ENCODE peak calls at places on chromosomes 4 and X, in ten cellular contexts. D is sigmoid colon, G is bronchial epithelial cell, S is suprapubic skin, X is transverse colon, A is nephron progenitor cell, W is neural progenitor cell, M is progenitor cell of endocrine pancreas, E is colonic mucosa, T is cardiac muscle cell. B is an unnamed sample.

GRCh38 chr4:48342559-48342878 is 1.2 kb downstream of the SLAIN2 start:
- DNase-seq in D (no peak), G (no peak), S (no peak), X (no peak), A (no peak), W (no peak), M (no peak), E (no peak), T (no peak), B (no peak)

GRCh38 chr4:137651128-137651527 is 118.8 kb upstream of the PCDH18 start:
- DNase-seq in D (no peak), G (no peak), S (no peak), X (no peak), A (no peak), W (no peak), M (no peak), E (no peak), T (no peak), B (no peak)

GRCh38 chr4:141571368-141571767 is 65.0 kb upstream of the IL15 start:
- DNase-seq in D (no peak), G (peak; percentile 15), S (no peak), X (no peak), A (no peak), W (no peak), M (no peak), E (no peak), T (no peak), B (no peak)

GRCh38 chr4:16896871-16897270 is 1.6 kb downstream of the LDB2 start:
- DNase-seq in D (no peak), G (no peak), S (no peak), X (no peak), A (no peak), W (no peak), M (no peak), E (no peak), T (peak; percentile 38), B (no peak)

GRCh38 chr4:118281611-118282442 is 71.0 kb downstream of the PRSS12 start:
- DNase-seq in D (no peak), G (peak; percentile 59), S (no peak), X (no peak), A (peak; percentile 39), W (peak; percentile 43), M (no peak), E (no peak), T (peak; percentile 17), B (no peak)

GRCh38 chr4:3286335-3287175 is 6.3 kb upstream of the RGS12 start:
- DNase-seq in D (no peak), G (no peak), S (no peak), X (no peak), A (no peak), W (no peak), M (no peak), E (no peak), T (no peak), B (peak; percentile 65)

GRCh38 chr4:38411092-38411491 is 252.9 kb upstream of the KLF3 start:
- DNase-seq in D (no peak), G (no peak), S (no peak), X (peak; percentile 21), A (no peak), W (no peak), M (no peak), E (no peak), T (no peak), B (no peak)

GRCh38 chrX:136193771-136194170 is 46.4 kb downstream of the FHL1 start:
- DNase-seq in D (no peak), G (no peak), S (no peak), X (no peak), A (no peak), W (no peak), M (no peak), E (no peak), T (no peak), B (no peak)

GRCh38 chr4:84235131-84235530 is 264.0 kb downstream of the NKX6-1 start:
- DNase-seq in D (no peak), G (no peak), S (no peak), X (no peak), A (no peak), W (no peak), M (no peak), E (no peak), T (no peak), B (no peak)

GRCh38 chrX:152912641-152913040 is 14.8 kb downstream of the ZNF185 start:
- DNase-seq in D (no peak), G (no peak), S (no peak), X (no peak), A (no peak), W (no peak), M (no peak), E (no peak), T (no peak), B (no peak)

GRCh38 chr4:21628916-21629315 is 319.7 kb downstream of the KCNIP4 start:
- DNase-seq in D (no peak), G (no peak), S (no peak), X (no peak), A (no peak), W (no peak), M (no peak), E (no peak), T (no peak), B (no peak)

GRCh38 chr4:8002525-8003309 is 63.1 kb upstream of the AFAP1 start:
- DNase-seq in D (no peak), G (no peak), S (no peak), X (no peak), A (no peak), W (no peak), M (no peak), E (no peak), T (peak; percentile 47), B (no peak)
- TF ChIP-seq CTCF in D (no peak), G (no peak), S (no peak), X (no peak), A (no peak), W (no peak), M (no peak), E (no peak), T (no peak), B (no peak)

GRCh38 chr4:121269001-121269400 is 104.9 kb upstream of the TNIP3 start:
- DNase-seq in D (no peak), G (no peak), S (no peak), X (no peak), A (no peak), W (no peak), M (no peak), E (no peak), T (no peak), B (no peak)

GRCh38 chr4:121270384-121270783 is 106.3 kb upstream of the TNIP3 start:
- DNase-seq in D (no peak), G (peak; percentile 79), S (no peak), X (no peak), A (no peak), W (no peak), M (no peak), E (no peak), T (no peak), B (no peak)

GRCh38 chr4:121277194-121278105 is 103.4 kb downstream of the QRFPR start:
- DNase-seq in D (no peak), G (peak; percentile 15), S (no peak), X (peak; percentile 16), A (peak; percentile 3), W (peak; percentile 43), M (no peak), E (no peak), T (peak; percentile 25), B (no peak)

GRCh38 chr4:121272526-121272925 is 108.3 kb downstream of the QRFPR start:
- DNase-seq in D (no peak), G (peak; percentile 95), S (no peak), X (no peak), A (no peak), W (no peak), M (no peak), E (no peak), T (no peak), B (no peak)

DNA sequence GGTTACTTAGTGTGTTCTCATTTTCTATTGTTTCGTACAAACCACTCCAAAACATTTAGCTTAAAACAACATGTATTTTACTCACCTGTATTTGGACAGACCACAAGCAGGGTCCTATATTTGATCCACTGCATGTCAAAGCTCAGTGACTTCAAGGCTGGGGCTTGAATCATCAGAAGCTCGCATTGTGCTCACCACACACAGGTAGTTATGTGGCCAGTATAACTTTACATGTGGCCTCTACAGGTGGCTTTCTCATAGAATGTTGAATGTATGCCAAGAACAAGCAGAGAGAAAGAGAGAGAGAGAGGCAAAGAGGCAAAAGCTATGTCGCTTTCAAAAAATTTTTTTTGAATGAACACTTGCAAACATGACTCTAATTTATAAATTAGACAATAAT is 107.6 kb downstream of the QRFPR start:
- DNase-seq in D (no peak), G (peak; percentile 12), S (no peak), X (no peak), A (no peak), W (no peak), M (no peak), E (no peak), T (no peak), B (no peak)
- TF ChIP-seq CTCF in D (no peak), G (no peak), S (no peak), X (no peak), A (no peak), W (no peak), M (no peak), E (no peak), T (no peak), B (no peak)

DNA sequence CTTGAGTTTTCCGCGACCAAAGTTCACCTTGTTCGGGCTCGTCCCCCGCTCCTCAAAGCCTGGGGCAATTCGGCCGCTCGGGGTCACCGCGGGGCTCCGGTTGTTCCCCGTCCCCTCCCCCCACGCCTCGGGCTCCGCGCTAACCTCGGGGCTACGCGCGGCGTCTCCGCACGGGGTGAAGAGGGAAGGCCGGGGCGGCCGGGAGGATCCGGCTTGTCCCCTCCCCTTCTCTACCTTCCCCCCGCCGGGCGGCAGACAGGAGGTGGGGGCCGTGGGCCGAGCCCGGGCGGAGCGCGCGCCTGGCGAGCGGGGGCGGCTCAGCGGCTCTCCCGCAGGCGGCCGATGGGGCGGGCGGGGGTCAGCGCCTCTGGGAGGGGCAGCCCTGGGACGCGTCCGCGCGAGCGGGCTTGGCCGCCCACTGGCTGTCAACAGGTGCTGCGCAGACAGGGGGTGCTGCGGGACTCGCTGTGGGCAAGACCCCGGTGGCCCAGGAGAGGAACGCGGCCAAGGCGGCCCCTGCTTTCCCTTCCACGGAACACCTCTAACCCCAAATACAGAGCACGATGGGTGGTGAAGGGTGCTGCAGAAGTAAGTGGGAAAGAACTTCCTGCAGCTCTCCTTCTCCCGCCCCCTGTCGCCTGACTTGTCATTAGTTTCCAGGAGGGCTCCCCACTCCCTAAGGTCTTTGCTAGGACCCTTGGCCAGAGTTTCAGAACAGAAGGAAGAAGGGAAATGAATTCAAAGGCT is at the start of gene PDGFC:
- DNase-seq in D (peak; percentile 91), G (no peak), S (peak; percentile 88), X (peak; percentile 67), A (peak; percentile 88), W (peak; percentile 92), M (peak; percentile 89), E (peak; percentile 67), T (peak; percentile 88), B (peak; percentile 84)
- TF ChIP-seq CTCF in D (peak; percentile 6), G (peak; percentile 42), S (no peak), X (no peak), A (peak; percentile 30), W (peak; percentile 57), M (peak; percentile 77), E (peak; percentile 21), T (peak; percentile 32), B (peak; percentile 71)

DNA sequence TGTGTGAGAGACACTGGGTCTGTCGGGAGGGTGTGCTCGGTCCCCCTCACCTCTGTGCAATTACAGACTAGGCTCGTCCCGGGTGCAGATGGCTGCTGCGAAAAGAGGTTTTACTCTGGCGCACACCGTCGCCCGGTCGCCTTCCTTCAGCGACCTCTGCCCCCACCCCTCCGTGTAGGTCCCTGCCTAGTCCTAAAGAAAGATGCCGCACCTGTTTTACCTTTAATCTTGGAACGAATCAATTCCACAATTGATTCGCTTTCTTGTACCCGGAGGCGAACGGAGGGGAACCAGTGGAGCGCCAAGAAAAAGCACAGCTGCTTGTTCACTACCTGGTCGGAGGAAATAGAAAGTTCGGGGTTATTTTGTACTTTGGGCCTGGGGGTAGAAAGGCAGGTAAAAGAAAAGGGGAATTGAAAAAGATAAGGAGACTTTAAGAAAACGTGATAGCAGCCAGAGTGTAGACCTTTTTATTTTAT is 1.2 kb downstream of the NPNT start:
- DNase-seq in D (no peak), G (no peak), S (no peak), X (peak; percentile 48), A (no peak), W (no peak), M (no peak), E (peak; percentile 58), T (no peak), B (no peak)
- TF ChIP-seq CTCF in D (no peak), G (no peak), S (no peak), X (no peak), A (no peak), W (no peak), M (no peak), E (no peak), T (no peak), B (no peak)